ENCODE peak calls at places on chromosomes 1 and 21, in four cellular contexts. V, Q, K and I are unnamed samples.
A peak's percentile ranks its signal among the peaks of the same experiment; 100 is the strongest.

GRCh38 chr1:2639607-2640521 is 7.0 kb upstream of the MMEL1 start:
- DNase-seq in V (no peak), Q (peak; percentile 11), K (peak; percentile 10), I (no peak)

GRCh38 chr21:27572681-27573080 is 605.8 kb upstream of the ADAMTS5 start:
- DNase-seq in V (no peak), Q (no peak), K (no peak), I (no peak)

GRCh38 chr1:37143818-37144217 is 109.5 kb upstream of the GRIK3 start:
- DNase-seq in V (no peak), Q (peak; percentile 13), K (no peak), I (no peak)

GRCh38 chr1:42801832-42802483 is 15.0 kb upstream of the ERMAP start:
- DNase-seq in V (no peak), Q (no peak), K (no peak), I (no peak)

GRCh38 chr1:176735201-176735600 is 272.2 kb downstream of the PAPPA2 start:
- DNase-seq in V (no peak), Q (no peak), K (no peak), I (no peak)

GRCh38 chr1:3702990-3703728 is 49.1 kb upstream of the CCDC27 start:
- DNase-seq in V (no peak), Q (no peak), K (no peak), I (no peak)

GRCh38 chr1:110829955-110830553 is 42.9 kb upstream of the CD53 start:
- DNase-seq in V (no peak), Q (peak; percentile 53), K (no peak), I (no peak)

GRCh38 chr1:244896550-244896949 is 32.2 kb upstream of the HNRNPU start:
- DNase-seq in V (no peak), Q (peak; percentile 47), K (no peak), I (no peak)

GRCh38 chr21:41865002-41865777 is 14.0 kb downstream of the PRDM15 start:
- DNase-seq in V (no peak), Q (no peak), K (no peak), I (no peak)

GRCh38 chr1:46434358-46434757 is 40.2 kb downstream of the FAAH start:
- DNase-seq in V (no peak), Q (no peak), K (no peak), I (no peak)

GRCh38 chr21:35476616-35477395 is 427.7 kb upstream of the RUNX1 start:
- DNase-seq in V (no peak), Q (no peak), K (no peak), I (no peak)

GRCh38 chr1:32414186-32414886 is 20.1 kb upstream of the BSDC1 start:
- DNase-seq in V (no peak), Q (no peak), K (no peak), I (no peak)
- TF ChIP-seq CTCF in V (no peak), Q (no peak), K (no peak), I (no peak)

DNA sequence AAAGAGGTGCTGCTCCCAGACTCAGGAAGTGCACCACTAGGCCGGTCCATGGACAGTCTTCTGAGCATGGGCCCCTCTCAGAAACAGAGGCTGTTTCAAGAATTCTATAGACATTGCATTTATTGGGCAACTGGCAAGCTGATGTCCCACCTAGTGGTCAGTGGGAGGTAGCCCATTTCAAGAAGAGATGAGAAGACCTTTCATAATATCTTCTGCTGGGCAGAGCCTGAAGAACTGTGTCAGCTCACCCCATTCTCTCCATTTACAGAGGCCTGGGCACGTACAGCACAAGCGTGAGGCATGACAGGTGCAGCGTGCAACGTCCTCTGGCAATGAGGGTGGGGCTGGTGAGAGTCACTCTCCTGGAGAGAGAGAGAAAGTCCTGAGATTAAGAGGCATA is 216.0 kb downstream of the DYRK1A start:
- DNase-seq in V (peak; percentile 27), Q (peak; percentile 54), K (no peak), I (no peak)
- TF ChIP-seq CTCF in V (peak; percentile 15), Q (peak; percentile 50), K (peak; percentile 39), I (peak; percentile 37)

GRCh38 chr1:203776636-203777035 is 11.7 kb downstream of the LAX1 start:
- DNase-seq in V (no peak), Q (no peak), K (no peak), I (no peak)
- TF ChIP-seq CTCF in V (no peak), Q (peak; percentile 12), K (peak; percentile 44), I (no peak)

GRCh38 chr1:19311931-19312781 is at the start of the genes AKR7A2 and SLC66A1:
- DNase-seq in V (peak; percentile 93), Q (peak; percentile 98), K (peak; percentile 90), I (peak; percentile 88)
- TF ChIP-seq CTCF in V (no peak), Q (no peak), K (peak; percentile 14), I (no peak)

DNA sequence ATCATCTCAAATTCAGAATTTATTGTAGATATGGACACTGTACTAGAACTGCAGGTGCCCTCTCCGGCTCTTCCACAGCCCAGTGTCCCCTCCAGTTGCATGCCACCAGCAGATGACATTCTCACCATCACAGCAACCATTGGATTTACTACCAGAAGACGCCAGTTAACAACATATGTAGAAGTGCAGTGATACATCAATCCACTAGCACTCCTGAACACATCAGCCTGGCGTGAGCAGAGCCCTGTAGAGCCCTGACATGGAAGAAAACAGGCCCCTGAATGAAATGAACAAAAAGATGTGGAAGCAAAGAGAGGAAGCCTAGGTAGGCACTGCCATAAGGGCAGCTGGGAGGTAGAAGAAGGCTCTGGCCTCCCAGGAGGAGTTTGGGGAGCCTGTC is 73.1 kb upstream of the GALNT2 start:
- DNase-seq in V (no peak), Q (no peak), K (no peak), I (no peak)
- TF ChIP-seq CTCF in V (no peak), Q (no peak), K (no peak), I (no peak)

GRCh38 chr1:158180741-158181576 is at the start of gene CD1D:
- DNase-seq in V (no peak), Q (peak; percentile 51), K (peak; percentile 35), I (peak; percentile 28)
- TF ChIP-seq CTCF in V (no peak), Q (no peak), K (no peak), I (no peak)

DNA sequence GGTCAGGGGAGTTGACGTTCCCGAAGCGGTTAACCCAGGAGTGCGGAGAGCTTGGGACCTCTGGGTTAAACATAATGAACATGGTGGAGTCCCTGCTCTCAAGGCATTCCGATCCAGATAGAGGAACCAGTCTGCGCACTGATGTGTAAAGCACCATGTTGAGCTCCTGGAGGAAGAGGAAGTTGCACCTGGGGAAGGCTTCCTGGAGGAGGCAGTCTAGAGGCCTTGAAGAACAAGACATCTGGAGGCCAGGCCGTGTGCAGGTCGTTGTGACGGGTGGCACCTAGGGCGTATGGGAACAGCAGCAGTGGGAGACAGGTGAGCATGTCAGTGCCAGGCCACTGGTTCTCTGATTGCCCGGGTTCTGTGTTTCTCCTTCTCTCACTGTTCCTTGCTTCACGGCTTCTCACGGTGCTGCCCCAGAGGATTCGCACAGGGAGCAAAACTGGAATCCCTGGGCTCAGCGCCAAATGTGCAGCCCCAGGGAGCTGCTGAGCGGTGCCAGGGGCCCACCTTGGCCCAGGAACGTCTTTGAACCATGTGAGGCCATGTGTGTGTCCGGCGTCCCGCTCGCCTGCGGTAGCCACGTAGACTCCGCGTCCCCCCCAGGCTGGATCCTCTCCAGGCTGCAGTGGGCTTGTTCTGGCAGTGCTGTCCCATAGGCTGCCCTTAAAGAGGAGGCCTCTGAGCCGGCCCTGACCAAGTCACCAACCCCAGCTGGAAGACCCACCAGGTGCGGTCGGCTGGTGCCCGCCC is 122.9 kb upstream of the GALNT2 start:
- DNase-seq in V (peak; percentile 38), Q (no peak), K (no peak), I (no peak)
- TF ChIP-seq CTCF in V (no peak), Q (no peak), K (no peak), I (no peak)

GRCh38 chr1:44631647-44632510 is 42.4 kb downstream of the TMEM53 start:
- DNase-seq in V (peak; percentile 91), Q (peak; percentile 95), K (peak; percentile 87), I (peak; percentile 70)

GRCh38 chr1:44631333-44631646 is 43.0 kb downstream of the TMEM53 start:
- DNase-seq in V (no peak), Q (no peak), K (no peak), I (no peak)

GRCh38 chr1:44630116-44630515 is 44.2 kb downstream of the TMEM53 start:
- DNase-seq in V (no peak), Q (no peak), K (no peak), I (no peak)

GRCh38 chr1:44634790-44635189 is 39.5 kb downstream of the TMEM53 start:
- DNase-seq in V (no peak), Q (no peak), K (no peak), I (no peak)

DNA sequence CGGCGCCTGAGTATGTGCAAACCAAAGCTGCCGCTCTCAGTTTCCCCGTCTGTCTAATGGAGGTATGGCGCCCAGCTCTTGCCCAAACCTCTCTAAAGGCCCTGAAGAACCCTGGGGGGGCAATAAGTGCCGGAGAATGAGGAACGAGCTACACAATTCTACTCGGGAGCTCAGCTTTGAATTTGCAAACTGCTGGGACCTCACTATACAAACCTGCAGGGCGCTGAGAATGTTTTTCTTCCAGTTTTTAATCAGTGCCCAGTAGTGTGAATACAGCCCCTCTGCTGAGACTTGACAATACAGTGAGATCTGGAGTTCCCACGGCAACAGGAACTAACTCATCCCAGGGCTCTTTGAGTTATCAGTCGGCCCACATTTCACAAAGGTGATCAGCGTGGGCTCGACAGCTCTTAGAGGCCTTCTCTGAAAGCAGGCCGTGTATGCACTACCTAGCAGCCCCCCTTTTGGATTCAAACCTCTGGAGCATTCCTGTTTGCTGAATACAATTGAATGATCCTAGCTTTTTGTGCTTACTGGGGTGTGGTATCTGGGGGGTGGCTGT is 41.7 kb downstream of the TMEM53 start:
- DNase-seq in V (no peak), Q (peak; percentile 23), K (no peak), I (no peak)
- TF ChIP-seq CTCF in V (no peak), Q (no peak), K (no peak), I (no peak)

DNA sequence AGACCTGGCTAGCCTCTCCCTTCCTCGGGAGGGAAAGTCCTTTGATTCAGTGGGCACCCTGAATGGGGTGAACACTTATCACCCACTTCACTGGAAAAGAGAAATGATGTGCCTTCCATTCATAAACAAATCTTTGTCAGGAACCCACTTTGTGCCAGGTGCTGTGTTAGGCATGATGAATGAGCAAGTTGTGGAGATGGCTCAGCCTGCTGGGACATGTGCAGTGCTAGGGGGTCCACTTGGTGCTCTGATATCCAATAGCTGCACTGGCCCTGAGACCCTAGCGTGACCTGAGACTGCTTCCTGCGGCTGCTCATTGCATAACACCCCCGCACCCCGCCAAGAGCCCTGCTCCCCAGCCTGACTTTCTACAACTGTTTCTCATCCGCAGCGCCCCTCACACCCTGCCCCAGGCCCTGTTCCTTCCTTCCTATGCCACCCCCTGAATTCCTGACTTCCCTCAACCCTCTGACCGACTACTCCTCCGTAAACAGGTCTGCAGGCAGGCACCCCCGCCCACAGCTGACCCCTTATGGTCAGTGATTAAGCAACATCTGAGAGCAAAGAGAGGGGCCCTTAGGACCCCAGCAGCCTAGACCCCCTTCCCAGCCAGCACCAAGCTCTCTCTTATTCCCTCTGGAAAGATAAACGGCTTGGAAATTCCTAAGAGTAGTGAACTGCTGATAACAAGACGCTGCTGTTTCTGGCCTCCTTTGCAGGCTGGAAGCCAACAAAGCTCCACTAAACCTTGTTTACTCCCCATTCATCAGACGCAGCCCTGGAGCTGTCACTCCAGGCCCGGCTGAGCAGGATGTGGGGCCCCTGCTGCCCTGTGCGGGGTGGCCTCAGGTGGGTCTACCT is 12.9 kb downstream of the CSRP1 start:
- DNase-seq in V (peak; percentile 22), Q (peak; percentile 79), K (no peak), I (peak; percentile 69)
- TF ChIP-seq CTCF in V (no peak), Q (no peak), K (no peak), I (no peak)

GRCh38 chr1:108712605-108713150 is at the start of gene FNDC7:
- DNase-seq in V (no peak), Q (no peak), K (no peak), I (no peak)
- TF ChIP-seq CTCF in V (no peak), Q (no peak), K (no peak), I (no peak)